ENCODE peak calls at places on chromosomes 11 and 22, in six cellular contexts. O is ovary, M is lung, Y is OCI-LY7, S is AG04450, Z is heart right ventricle. F is an unnamed sample.

GRCh38 chr11:74442601-74443000 is 24.7 kb downstream of the KCNE3 start:
- DNase-seq in O (no peak), M (no peak), Z (no peak), Y (no peak), S (no peak), F (no peak)

GRCh38 chr11:84234462-84235202 is 948.5 kb upstream of the CCDC90B start:
- DNase-seq in M (no peak), S (no peak), Y (no peak), O (no peak), Z (no peak), F (no peak)

GRCh38 chr11:65810046-65810868 is 23.4 kb downstream of the OVOL1 start:
- DNase-seq in O (no peak), Z (no peak), S (no peak), M (no peak), Y (peak; percentile 30), F (peak; percentile 28)

GRCh38 chr11:992577-992976 is 43.9 kb downstream of the MUC6 start:
- DNase-seq in S (no peak), Y (no peak), O (no peak), Z (no peak), M (no peak), F (no peak)

GRCh38 chr11:44071157-44071556 is 5.1 kb downstream of the ACCS start:
- DNase-seq in Z (no peak), O (no peak), M (no peak), S (no peak), Y (no peak), F (no peak)

GRCh38 chr11:34522188-34522587 is 8.6 kb upstream of the ELF5 start:
- DNase-seq in M (no peak), Y (no peak), Z (no peak), O (no peak), S (no peak), F (no peak)

GRCh38 chr11:15006139-15006759 is 34.1 kb upstream of the CALCA start:
- DNase-seq in Z (no peak), M (no peak), S (no peak), O (no peak), Y (peak; percentile 59), F (peak; percentile 64)

GRCh38 chr11:40924915-40925314 is 534.5 kb downstream of the LRRC4C start:
- DNase-seq in S (no peak), Z (no peak), M (no peak), Y (no peak), O (no peak), F (no peak)

GRCh38 chr11:15716550-15716949 is 601.8 kb downstream of the INSC start:
- DNase-seq in O (no peak), Z (no peak), S (no peak), Y (no peak), M (no peak), F (no peak)

GRCh38 chr11:68436985-68437926 is 23.3 kb upstream of the PPP6R3 start:
- DNase-seq in Z (peak; percentile 61), S (no peak), O (no peak), M (no peak), Y (no peak), F (no peak)

GRCh38 chr11:108571001-108571400 is 22.6 kb downstream of the EXPH5 start:
- DNase-seq in M (no peak), Z (no peak), S (no peak), Y (no peak), O (no peak), F (no peak)

GRCh38 chr22:46233231-46233630 is 16.9 kb downstream of the CDPF1 start:
- DNase-seq in Z (peak; percentile 42), S (no peak), M (no peak), O (no peak), Y (no peak), F (peak; percentile 61)

GRCh38 chr11:46504817-46505613 is 88.8 kb downstream of the AMBRA1 start:
- DNase-seq in S (peak; percentile 84), Y (no peak), Z (no peak), M (no peak), O (no peak), F (no peak)

GRCh38 chr11:35163209-35163608 is 24.2 kb downstream of the CD44 start:
- DNase-seq in M (no peak), S (no peak), Z (no peak), O (no peak), Y (no peak), F (no peak)

GRCh38 chr11:61542024-61542461 is 33.5 kb downstream of the LRRC10B start:
- DNase-seq in O (peak; percentile 58), S (no peak), Z (no peak), M (no peak), Y (no peak), F (no peak)

GRCh38 chr22:30591191-30591587 is 521 bp downstream of the PES1 start:
- DNase-seq in Z (no peak), S (no peak), M (no peak), O (no peak), Y (no peak), F (no peak)

GRCh38 chr11:98107736-98108135 is 913.0 kb upstream of the CNTN5 start:
- DNase-seq in M (no peak), S (no peak), Y (no peak), O (no peak), Z (no peak), F (no peak)

GRCh38 chr11:119148855-119149370 is at the start of gene ABCG4:
- DNase-seq in O (no peak), Y (peak; percentile 25), S (no peak), M (no peak), Z (peak; percentile 48), F (no peak)

GRCh38 chr11:66920978-66921784 is 37.0 kb downstream of the PC start:
- DNase-seq in Z (no peak), M (no peak), O (no peak), S (no peak), Y (no peak), F (no peak)

GRCh38 chr11:103367650-103368049 is 258.4 kb downstream of the DYNC2H1 start:
- DNase-seq in O (no peak), Z (no peak), Y (no peak), S (no peak), M (no peak), F (no peak)

GRCh38 chr22:30732426-30732825 is 37.8 kb downstream of the OSBP2 start:
- DNase-seq in Y (no peak), S (no peak), Z (no peak), M (no peak), O (no peak), F (no peak)

GRCh38 chr11:68043349-68044144 is 4.7 kb downstream of the TCIRG1 start:
- DNase-seq in Y (no peak), M (no peak), O (peak; percentile 22), S (no peak), Z (no peak), F (no peak)

GRCh38 chr11:106399075-106399500 is 321.6 kb downstream of the AASDHPPT start:
- DNase-seq in Z (peak; percentile 15), Y (no peak), M (peak; percentile 34), O (peak; percentile 12), S (peak; percentile 98), F (no peak)

GRCh38 chr11:62245271-62245753 is 3.3 kb downstream of the SCGB1D2 start:
- DNase-seq in Y (peak; percentile 24), Z (no peak), S (no peak), O (no peak), M (no peak), F (no peak)

GRCh38 chr11:111457731-111458368 is 54.3 kb downstream of the BTG4 start:
- DNase-seq in Y (no peak), Z (no peak), O (no peak), M (no peak), S (no peak), F (no peak)

GRCh38 chr22:27796829-27797792 is 4.4 kb downstream of the MN1 start:
- DNase-seq in O (no peak), Z (no peak), Y (no peak), M (no peak), S (no peak), F (no peak)

GRCh38 chr22:27794244-27794643 is 7.3 kb downstream of the MN1 start:
- DNase-seq in Y (no peak), Z (no peak), O (no peak), S (no peak), M (no peak), F (no peak)

GRCh38 chr22:27797793-27798525 is 3.6 kb downstream of the MN1 start:
- DNase-seq in M (no peak), Y (no peak), O (no peak), Z (no peak), S (no peak), F (no peak)

GRCh38 chr22:27795053-27795452 is 6.5 kb downstream of the MN1 start:
- DNase-seq in S (no peak), Y (no peak), Z (no peak), M (no peak), O (no peak), F (no peak)

DNA sequence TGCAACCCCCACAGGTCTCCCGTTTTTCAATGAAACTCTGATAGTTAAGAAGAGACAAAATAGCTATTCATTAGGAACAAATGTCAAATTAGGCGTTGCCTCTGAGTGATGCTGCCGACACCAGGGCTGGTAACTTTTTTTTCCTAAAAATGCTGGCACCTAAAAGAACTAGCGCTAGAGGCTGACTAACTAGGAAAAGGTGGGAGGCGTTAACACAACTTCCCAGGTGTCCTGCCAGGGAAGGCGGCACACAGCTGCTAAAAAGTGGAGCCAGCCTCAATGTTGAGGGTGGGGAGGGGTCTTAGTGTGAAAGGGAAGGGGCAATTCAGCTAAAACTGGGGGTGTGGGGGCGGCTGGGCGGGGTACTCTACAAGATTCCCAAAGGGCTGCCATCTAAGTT is 5.4 kb downstream of the MN1 start:
- DNase-seq in O (no peak), S (no peak), M (no peak), Y (no peak), Z (no peak), F (no peak)
- H3K4me3 ChIP-seq in O (no peak overlapping the region), S (peak overlapping the region; percentile 29), M (no peak overlapping the region), Y (no peak overlapping the region), Z (peak overlapping the region; percentile 73), F (no peak overlapping the region)

DNA sequence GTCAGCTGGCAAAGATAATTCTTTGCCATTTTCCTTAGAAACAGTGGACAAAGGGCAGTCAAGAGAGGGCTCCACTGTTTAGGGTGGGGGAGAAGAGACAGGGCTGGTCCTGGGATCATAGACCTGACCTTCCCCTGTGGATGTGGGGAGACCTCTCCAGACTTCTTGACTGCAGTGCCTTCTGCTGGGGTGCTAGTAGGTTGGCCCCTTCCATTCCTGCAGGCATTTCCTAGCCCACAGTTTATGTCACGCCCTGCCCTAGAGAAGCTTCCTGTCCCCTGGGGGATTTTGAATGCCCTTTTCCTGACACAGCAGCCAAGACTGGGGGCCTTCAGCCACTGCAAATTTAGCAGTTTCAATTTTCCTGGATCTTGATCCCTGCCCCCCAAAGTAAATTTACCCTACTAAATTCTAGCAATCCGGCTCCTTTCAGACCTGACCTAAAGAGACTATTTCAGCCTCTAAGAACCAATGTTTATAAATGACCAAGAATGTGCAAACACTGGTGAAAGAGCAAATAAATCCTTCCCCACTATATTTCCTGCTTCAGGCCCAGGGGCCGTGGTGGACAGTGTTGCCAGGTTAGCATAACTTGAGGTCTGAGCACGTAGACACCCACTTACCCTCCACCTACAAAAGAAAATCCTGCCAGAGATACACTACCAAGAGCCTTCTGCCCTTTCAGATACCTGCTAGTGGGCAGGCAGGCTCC is 58.4 kb downstream of the PPFIBP2 start:
- DNase-seq in O (no peak), Y (no peak), S (no peak), M (peak; percentile 54), Z (no peak), F (no peak)
- H3K4me3 ChIP-seq in O (no peak overlapping the region), Y (no peak overlapping the region), S (no peak overlapping the region), M (no peak overlapping the region), Z (no peak overlapping the region), F (no peak overlapping the region)

GRCh38 chr11:70078095-70078795 is at the start of gene ANO1:
- DNase-seq in Y (no peak), S (no peak), Z (peak; percentile 47), O (no peak), M (no peak), F (no peak)
- H3K4me3 ChIP-seq in Y (no peak within 1 kb of the TSS), S (peak within 1 kb of the TSS; percentile 44), Z (peak within 1 kb of the TSS; percentile 35), O (peak within 1 kb of the TSS; percentile 31), M (no peak within 1 kb of the TSS), F (no peak within 1 kb of the TSS)

GRCh38 chr22:20904980-20905355 is 12.2 kb upstream of the CRKL start:
- DNase-seq in Z (no peak), O (no peak), S (no peak), M (no peak), Y (no peak), F (no peak)
- H3K4me3 ChIP-seq in Z (no peak overlapping the region), O (no peak overlapping the region), S (no peak overlapping the region), M (no peak overlapping the region), Y (no peak overlapping the region), F (no peak overlapping the region)

F was measured in Jurkat, Clone E6-1.